ENCODE peak calls at places on chromosome 13, in seven cellular contexts. L, X, O, M, Z, P and Y are unnamed samples.

GRCh38 chr13:106534844-106535551 is 464 bp downstream of the EFNB2 start:
- DNase-seq in L (no peak), X (peak; percentile 64), O (peak; percentile 4), M (no peak), Z (peak; percentile 15), P (peak; percentile 35), Y (no peak)

GRCh38 chr13:26663801-26664200 is 96.8 kb downstream of the GPR12 start:
- DNase-seq in L (no peak), X (no peak), O (no peak), M (no peak), Z (no peak), P (no peak), Y (no peak)

GRCh38 chr13:106513025-106513424 is 22.4 kb downstream of the EFNB2 start:
- DNase-seq in L (no peak), X (no peak), O (no peak), M (no peak), Z (no peak), P (no peak), Y (peak; percentile 40)

GRCh38 chr13:110475550-110476219 is 85.8 kb downstream of the RAB20 start:
- DNase-seq in L (no peak), X (no peak), O (no peak), M (no peak), Z (no peak), P (no peak), Y (no peak)

GRCh38 chr13:30576528-30576927 is 41.2 kb upstream of the USPL1 start:
- DNase-seq in L (no peak), X (no peak), O (peak; percentile 45), M (no peak), Z (no peak), P (no peak), Y (peak; percentile 32)

GRCh38 chr13:27857271-27857670 is 62.5 kb upstream of the PDX1 start:
- DNase-seq in L (no peak), X (no peak), O (no peak), M (no peak), Z (no peak), P (no peak), Y (no peak)

GRCh38 chr13:31968473-31968872 is 63.1 kb upstream of the FRY start:
- DNase-seq in L (no peak), X (no peak), O (no peak), M (no peak), Z (no peak), P (no peak), Y (peak; percentile 25)

GRCh38 chr13:34805347-34805746 is 136.7 kb upstream of the NBEA start:
- DNase-seq in L (no peak), X (no peak), O (no peak), M (no peak), Z (no peak), P (no peak), Y (peak; percentile 17)

GRCh38 chr13:112376050-112376681 is at the start of gene SPACA7:
- DNase-seq in L (no peak), X (no peak), O (no peak), M (no peak), Z (no peak), P (no peak), Y (no peak)

GRCh38 chr13:71661921-71662320 is 205.1 kb downstream of the DACH1 start:
- DNase-seq in L (peak; percentile 12), X (no peak), O (no peak), M (no peak), Z (no peak), P (no peak), Y (peak; percentile 8)

GRCh38 chr13:96481482-96481881 is 391.6 kb downstream of the HS6ST3 start:
- DNase-seq in L (no peak), X (no peak), O (no peak), M (no peak), Z (no peak), P (no peak), Y (no peak)

GRCh38 chr13:43154083-43154739 is 130.8 kb downstream of the DNAJC15 start:
- DNase-seq in L (no peak), X (no peak), O (no peak), M (no peak), Z (no peak), P (no peak), Y (peak; percentile 38)

GRCh38 chr13:19981685-19982238 is 23.2 kb downstream of the ZMYM2 start:
- DNase-seq in L (no peak), X (no peak), O (no peak), M (no peak), Z (no peak), P (no peak), Y (no peak)

GRCh38 chr13:23620211-23620610 is 50.0 kb downstream of the TNFRSF19 start:
- DNase-seq in L (no peak), X (no peak), O (no peak), M (no peak), Z (no peak), P (no peak), Y (no peak)

GRCh38 chr13:28637714-28638355 is 21.1 kb upstream of the POMP start:
- DNase-seq in L (no peak), X (no peak), O (no peak), M (no peak), Z (no peak), P (no peak), Y (no peak)

GRCh38 chr13:68027311-68027710 is 797.2 kb upstream of the PCDH9 start:
- DNase-seq in L (no peak), X (no peak), O (no peak), M (no peak), Z (no peak), P (no peak), Y (no peak)

GRCh38 chr13:110538632-110539031 is 22.9 kb downstream of the RAB20 start:
- DNase-seq in L (no peak), X (no peak), O (no peak), M (no peak), Z (no peak), P (no peak), Y (no peak)

GRCh38 chr13:23750383-23751121 is 138.6 kb downstream of the MIPEP start:
- DNase-seq in L (no peak), X (no peak), O (no peak), M (peak; percentile 23), Z (no peak), P (no peak), Y (no peak)

GRCh38 chr13:106178816-106179215 is 356.6 kb downstream of the EFNB2 start:
- DNase-seq in L (no peak), X (no peak), O (no peak), M (no peak), Z (no peak), P (no peak), Y (peak; percentile 33)

GRCh38 chr13:114167445-114167844 is 11.6 kb upstream of the CFAP97D2 start:
- DNase-seq in L (no peak), X (no peak), O (no peak), M (peak; percentile 22), Z (no peak), P (no peak), Y (peak; percentile 18)

GRCh38 chr13:36059366-36059765 is 71.8 kb downstream of the DCLK1 start:
- DNase-seq in L (no peak), X (no peak), O (no peak), M (no peak), Z (no peak), P (no peak), Y (no peak)

GRCh38 chr13:67204731-67205130 is 25.4 kb downstream of the PCDH9 start:
- DNase-seq in L (no peak), X (no peak), O (no peak), M (no peak), Z (no peak), P (no peak), Y (no peak)

GRCh38 chr13:79853258-79853657 is 372.3 kb downstream of the NDFIP2 start:
- DNase-seq in L (no peak), X (no peak), O (no peak), M (no peak), Z (no peak), P (no peak), Y (no peak)

GRCh38 chr13:50074843-50075242 is 59.6 kb downstream of the KCNRG start:
- DNase-seq in L (no peak), X (no peak), O (no peak), M (no peak), Z (no peak), P (no peak), Y (no peak)

GRCh38 chr13:20487927-20488326 is 37.7 kb downstream of the CRYL1 start:
- DNase-seq in L (no peak), X (no peak), O (no peak), M (no peak), Z (no peak), P (no peak), Y (peak; percentile 12)

GRCh38 chr13:38630780-38631179 is 56.1 kb upstream of the FREM2 start:
- DNase-seq in L (peak; percentile 8), X (no peak), O (no peak), M (peak; percentile 81), Z (no peak), P (no peak), Y (peak; percentile 7)

GRCh38 chr13:99741979-99742378 is 229.6 kb downstream of the ZIC5 start:
- DNase-seq in L (no peak), X (no peak), O (no peak), M (no peak), Z (no peak), P (no peak), Y (no peak)

GRCh38 chr13:89363144-89363543 is 1692.0 kb downstream of the SLITRK5 start:
- DNase-seq in L (no peak), X (no peak), O (no peak), M (no peak), Z (no peak), P (no peak), Y (no peak)

GRCh38 chr13:109654341-109655205 is 131.8 kb downstream of the IRS2 start:
- DNase-seq in L (no peak), X (no peak), O (no peak), M (no peak), Z (no peak), P (no peak), Y (peak; percentile 61)

GRCh38 chr13:23470706-23471610 is 37.5 kb upstream of the SACS start:
- DNase-seq in L (no peak), X (no peak), O (no peak), M (no peak), Z (no peak), P (no peak), Y (peak; percentile 55)

GRCh38 chr13:77042566-77043177 is 15.7 kb upstream of the FBXL3 start:
- DNase-seq in L (no peak), X (no peak), O (no peak), M (no peak), Z (no peak), P (no peak), Y (no peak)

GRCh38 chr13:34025746-34026145 is 207.8 kb downstream of the RFC3 start:
- DNase-seq in L (no peak), X (no peak), O (no peak), M (no peak), Z (no peak), P (no peak), Y (peak; percentile 81)

GRCh38 chr13:77022341-77022740 is 4.6 kb downstream of the FBXL3 start:
- DNase-seq in L (no peak), X (no peak), O (no peak), M (peak; percentile 47), Z (no peak), P (no peak), Y (no peak)

GRCh38 chr13:36880961-36881360 is 39.1 kb downstream of the SMAD9 start:
- DNase-seq in L (peak; percentile 12), X (no peak), O (no peak), M (peak; percentile 6), Z (no peak), P (no peak), Y (no peak)

GRCh38 chr13:46728777-46729176 is 68.2 kb downstream of the ESD start:
- DNase-seq in L (no peak), X (no peak), O (no peak), M (peak; percentile 18), Z (no peak), P (no peak), Y (no peak)

GRCh38 chr13:27043013-27043412 is 128.6 kb downstream of the USP12 start:
- DNase-seq in L (peak; percentile 98), X (no peak), O (no peak), M (peak; percentile 94), Z (no peak), P (no peak), Y (peak; percentile 98)

GRCh38 chr13:98853791-98854191 is 101.3 kb upstream of the SLC15A1 start:
- DNase-seq in L (peak; percentile 46), X (no peak), O (no peak), M (no peak), Z (peak; percentile 40), P (no peak), Y (peak; percentile 74)